ENCODE peak calls at places on chromosomes 2 and 18, in five cellular contexts. V, D, A, N and L are unnamed samples.

GRCh38 chr2:172931256-172931894 is 144.3 kb upstream of the MAP3K20 start:
- DNase-seq in V (peak; percentile 88), D (no peak), A (peak; percentile 42), N (no peak), L (no peak)

GRCh38 chr2:102839668-102840388 is 78.0 kb downstream of the TMEM182 start:
- DNase-seq in V (peak; percentile 12), D (peak; percentile 34), A (peak; percentile 70), N (peak; percentile 29), L (peak; percentile 39)

GRCh38 chr2:181685150-181685688 is 4.9 kb upstream of the NEUROD1 start:
- DNase-seq in V (peak; percentile 8), D (peak; percentile 9), A (peak; percentile 52), N (no peak), L (no peak)

GRCh38 chr2:16092861-16093638 is 152.7 kb downstream of the MYCN start:
- DNase-seq in V (no peak), D (no peak), A (no peak), N (no peak), L (no peak)

GRCh38 chr2:68806511-68807109 is 64.6 kb downstream of the BMP10 start:
- DNase-seq in V (peak; percentile 86), D (no peak), A (peak; percentile 49), N (no peak), L (no peak)

GRCh38 chr2:84631047-84631446 is 114.7 kb downstream of the DNAH6 start:
- DNase-seq in V (peak; percentile 63), D (no peak), A (peak; percentile 69), N (peak; percentile 16), L (no peak)

GRCh38 chr2:233449071-233449901 is 95.0 kb downstream of the DGKD start:
- DNase-seq in V (peak; percentile 46), D (no peak), A (peak; percentile 84), N (peak; percentile 74), L (no peak)

GRCh38 chr2:127637725-127638252 is 8.2 kb upstream of the GPR17 start:
- DNase-seq in V (peak; percentile 82), D (peak; percentile 21), A (peak; percentile 83), N (no peak), L (no peak)

GRCh38 chr18:75530548-75531211 is 103.2 kb upstream of the SMIM21 start:
- DNase-seq in V (no peak), D (no peak), A (no peak), N (no peak), L (no peak)

GRCh38 chr2:216017365-216017764 is 4.0 kb upstream of the MREG start:
- DNase-seq in V (peak; percentile 21), D (peak; percentile 60), A (peak; percentile 34), N (no peak), L (peak; percentile 58)

GRCh38 chr18:12890500-12890899 is 6.5 kb upstream of the PTPN2 start:
- DNase-seq in V (no peak), D (no peak), A (no peak), N (no peak), L (no peak)

GRCh38 chr2:202113571-202114142 is 40.6 kb downstream of the KIAA2012 start:
- DNase-seq in V (peak; percentile 86), D (peak; percentile 6), A (peak; percentile 45), N (no peak), L (no peak)

GRCh38 chr2:84782717-84783442 is 98.0 kb downstream of the TRABD2A start:
- DNase-seq in V (peak; percentile 10), D (peak; percentile 28), A (no peak), N (no peak), L (no peak)